ENCODE peak calls at places on chromosomes 2 and 18, in four cellular contexts. R is choroid plexus epithelial cell, H is suprapubic skin, Q is upper lobe of right lung. D is an unnamed sample.

GRCh38 chr2:168814939-168815907 is 12.8 kb downstream of the NOSTRIN start:
- DNase-seq in R (no peak), H (no peak), Q (no peak), D (no peak)

GRCh38 chr18:70931942-70932814 is 643.3 kb downstream of the SOCS6 start:
- DNase-seq in R (peak; percentile 73), H (no peak), Q (no peak), D (peak; percentile 45)

GRCh38 chr2:53852540-53852939 is 7.2 kb downstream of the GPR75 start:
- DNase-seq in R (no peak), H (no peak), Q (no peak), D (no peak)

GRCh38 chr2:216379955-216380354 is 7.7 kb upstream of the MARCHF4 start:
- DNase-seq in R (no peak), H (no peak), Q (no peak), D (no peak)

GRCh38 chr2:238854699-238855111 is 6.8 kb downstream of the TWIST2 start:
- DNase-seq in R (no peak), H (no peak), Q (no peak), D (no peak)

GRCh38 chr2:53877556-53877955 is 17.8 kb upstream of the GPR75 start:
- DNase-seq in R (peak; percentile 19), H (no peak), Q (no peak), D (peak; percentile 10)

GRCh38 chr2:190093793-190094192 is 31.3 kb upstream of the MSTN start:
- DNase-seq in R (peak; percentile 74), H (peak; percentile 78), Q (no peak), D (peak; percentile 84)

GRCh38 chr2:146940016-146940685 is 904.7 kb upstream of the ACVR2A start:
- DNase-seq in R (peak; percentile 28), H (no peak), Q (no peak), D (peak; percentile 76)

GRCh38 chr2:61660511-61661388 is 122.6 kb upstream of the XPO1 start:
- DNase-seq in R (peak; percentile 48), H (no peak), Q (no peak), D (no peak)

GRCh38 chr2:231050018-231050901 is 6.4 kb upstream of the PSMD1 start:
- DNase-seq in R (no peak), H (no peak), Q (no peak), D (no peak)

GRCh38 chr2:135744761-135745314 is 3.2 kb downstream of the UBXN4 start:
- DNase-seq in R (peak; percentile 42), H (no peak), Q (no peak), D (peak; percentile 59)

GRCh38 chr18:57131782-57132181 is 15.1 kb upstream of the BOD1L2 start:
- DNase-seq in R (no peak), H (no peak), Q (no peak), D (no peak)

GRCh38 chr18:39531659-39532058 is 1966.1 kb upstream of the CELF4 start:
- DNase-seq in R (no peak), H (no peak), Q (no peak), D (no peak)

GRCh38 chr2:55986700-55987440 is 63.3 kb upstream of the EFEMP1 start:
- DNase-seq in R (peak; percentile 42), H (no peak), Q (no peak), D (peak; percentile 37)

GRCh38 chr2:119290859-119291587 is 67.4 kb downstream of the STEAP3 start:
- DNase-seq in R (peak; percentile 74), H (peak; percentile 77), Q (peak; percentile 87), D (peak; percentile 60)

GRCh38 chr18:77918738-77919137 is 669.1 kb downstream of the GALR1 start:
- DNase-seq in R (no peak), H (no peak), Q (no peak), D (no peak)

GRCh38 chr18:10791141-10791808 is 265.4 kb downstream of the NAPG start:
- DNase-seq in R (peak; percentile 74), H (no peak), Q (no peak), D (no peak)

GRCh38 chr2:16663121-16663905 is 2.3 kb downstream of the CYRIA start:
- DNase-seq in R (no peak), H (no peak), Q (no peak), D (no peak)

GRCh38 chr2:86223098-86223681 is 23.9 kb downstream of the MRPL35 start:
- DNase-seq in R (peak; percentile 75), H (no peak), Q (no peak), D (peak; percentile 56)

GRCh38 chr2:80947601-80948130 is 643.1 kb upstream of the LRRTM1 start:
- DNase-seq in R (no peak), H (no peak), Q (no peak), D (no peak)

GRCh38 chr2:120734930-120735611 is 597 bp upstream of the GLI2 start:
- DNase-seq in R (peak; percentile 32), H (no peak), Q (peak; percentile 50), D (no peak)

GRCh38 chr2:202034249-202035088 is 814 bp downstream of the FZD7 start:
- DNase-seq in R (peak; percentile 70), H (peak; percentile 70), Q (peak; percentile 76), D (peak; percentile 47)

GRCh38 chr18:31217455-31217854 is 54.8 kb upstream of the DSC1 start:
- DNase-seq in R (peak; percentile 38), H (no peak), Q (no peak), D (no peak)

GRCh38 chr2:240928476-240929363 is 22.6 kb downstream of the CROCC2 start:
- DNase-seq in R (no peak), H (peak; percentile 32), Q (peak; percentile 45), D (no peak)

GRCh38 chr2:24793752-24794477 is 690 bp downstream of the CENPO start:
- DNase-seq in R (no peak), H (no peak), Q (no peak), D (peak; percentile 33)

GRCh38 chr2:8303322-8303832 is 378.5 kb upstream of the ID2 start:
- DNase-seq in R (peak; percentile 16), H (peak; percentile 83), Q (peak; percentile 84), D (no peak)

GRCh38 chr2:180519276-180519675 is 461.1 kb upstream of the UBE2E3 start:
- DNase-seq in R (peak; percentile 62), H (no peak), Q (no peak), D (peak; percentile 84)

GRCh38 chr2:75896779-75897366 is 186.2 kb upstream of the GCFC2 start:
- DNase-seq in R (no peak), H (no peak), Q (no peak), D (peak; percentile 1)

GRCh38 chr2:10057231-10058107 is 14.1 kb downstream of the KLF11 start:
- DNase-seq in R (peak; percentile 71), H (no peak), Q (no peak), D (peak; percentile 80)
- H3K4me3 ChIP-seq in R (peak overlapping the region; percentile 47), H (peak overlapping the region; percentile 19), Q (peak overlapping the region; percentile 16), D (peak overlapping the region; percentile 32)

DNA sequence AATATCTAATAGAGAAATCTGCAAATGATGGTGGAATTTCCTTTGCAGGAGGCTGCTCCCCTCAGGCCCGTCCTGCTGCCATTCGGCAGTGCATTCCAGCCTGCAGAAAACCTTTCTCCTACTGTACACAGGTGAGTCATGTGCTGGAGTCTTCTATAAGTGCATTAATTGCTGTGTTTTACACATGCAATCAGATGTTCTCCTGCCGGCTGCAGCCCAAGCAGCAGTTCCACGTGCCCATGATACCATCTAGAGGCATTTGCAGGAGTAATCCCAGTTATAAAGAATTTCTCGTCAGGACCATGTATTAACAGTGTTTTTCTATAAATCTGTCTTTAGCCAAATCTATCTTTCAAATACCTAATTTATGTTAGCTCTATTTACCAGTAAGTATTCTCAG is 304.7 kb upstream of the HNMT start:
- DNase-seq in R (no peak), H (no peak), Q (no peak), D (peak; percentile 3)
- TF ChIP-seq CTCF in R (no peak), H (no peak), Q (no peak), D (no peak)

GRCh38 chr2:127884436-127884835 is 1.3 kb downstream of the AMMECR1L start:
- DNase-seq in R (peak; percentile 67), H (no peak), Q (no peak), D (peak; percentile 85)
- H3K4me3 ChIP-seq in R (peak overlapping the region; percentile 65), H (peak overlapping the region; percentile 67), Q (peak overlapping the region; percentile 66), D (peak overlapping the region; percentile 60)

GRCh38 chr18:58403799-58404455 is 225.0 kb downstream of the ALPK2 start:
- DNase-seq in R (no peak), H (no peak), Q (no peak), D (no peak)

GRCh38 chr18:58402247-58402646 is 226.6 kb downstream of the ALPK2 start:
- DNase-seq in R (peak; percentile 77), H (no peak), Q (no peak), D (no peak)

GRCh38 chr18:58405107-58405898 is 223.6 kb downstream of the ALPK2 start:
- DNase-seq in R (no peak), H (no peak), Q (no peak), D (no peak)

GRCh38 chr18:58401191-58401590 is 227.7 kb downstream of the ALPK2 start:
- DNase-seq in R (no peak), H (no peak), Q (no peak), D (no peak)

GRCh38 chr18:58402951-58403702 is 225.8 kb downstream of the ALPK2 start:
- DNase-seq in R (no peak), H (no peak), Q (no peak), D (no peak)
- TF ChIP-seq CTCF in R (no peak), H (no peak), Q (no peak), D (no peak)

D was measured in fibroblast of mammary gland.